ENCODE peak calls at places on chromosomes 5 and 9, in ten cellular contexts. G is AG08396, O is iPS DF 6.9, I is ecto neural progenitor cell, N is anterior cingulate cortex, E is IMR-90, H is RWPE2, F is left colon, V is ACHN, C is Caco-2. Z is an unnamed sample.

GRCh38 chr9:123925820-123926219 is 4.1 kb downstream of the DENND1A start:
- DNase-seq in G (no peak), O (no peak), I (no peak), N (no peak), E (peak), H (no peak), F (no peak), V (no peak), C (no peak), Z (no peak)

GRCh38 chr5:14965815-14966214 is 94.2 kb upstream of the ANKH start:
- DNase-seq in G (no peak), O (no peak), I (no peak), N (no peak), E (no peak), H (no peak), F (no peak), V (no peak), C (no peak), Z (no peak)

GRCh38 chr5:111820072-111820471 is 63.1 kb upstream of the NREP start:
- DNase-seq in G (no peak), O (no peak), I (no peak), N (no peak), E (no peak), H (no peak), F (no peak), V (no peak), C (no peak), Z (no peak)

GRCh38 chr9:83934569-83935275 is 13.5 kb upstream of the KIF27 start:
- DNase-seq in G (no peak), O (no peak), I (no peak), N (no peak), E (peak), H (no peak), F (no peak), V (no peak), C (no peak), Z (no peak)

GRCh38 chr5:166786889-166787288 is 1504.6 kb upstream of the WWC1 start:
- DNase-seq in G (no peak), O (no peak), I (no peak), N (no peak), E (no peak), H (no peak), F (no peak), V (no peak), C (no peak), Z (no peak)

GRCh38 chr5:149645725-149646124 is 64.4 kb downstream of the ARHGEF37 start:
- DNase-seq in G (no peak), O (no peak), I (no peak), N (no peak), E (no peak), H (no peak), F (no peak), V (no peak), C (no peak), Z (no peak)

GRCh38 chr9:123422593-123422992 is 66.6 kb downstream of the CRB2 start:
- DNase-seq in G (no peak), O (no peak), I (no peak), N (no peak), E (no peak), H (no peak), F (no peak), V (no peak), C (peak), Z (no peak)

GRCh38 chr5:143734381-143734780 is 77.6 kb upstream of the HMHB1 start:
- DNase-seq in G (no peak), O (no peak), I (no peak), N (no peak), E (no peak), H (no peak), F (no peak), V (no peak), C (no peak), Z (no peak)

GRCh38 chr5:123089572-123089970 is 530 bp downstream of the PRDM6 start:
- DNase-seq in G (peak), O (no peak), I (peak), N (no peak), E (peak), H (no peak), F (no peak), V (peak), C (no peak), Z (no peak)

GRCh38 chr9:137030528-137030927 is 1.4 kb downstream of the FUT7 start:
- DNase-seq in G (no peak), O (no peak), I (no peak), N (no peak), E (no peak), H (no peak), F (no peak), V (no peak), C (no peak), Z (peak)

GRCh38 chr9:35726876-35727438 is 5.0 kb downstream of the TLN1 start:
- DNase-seq in G (peak), O (no peak), I (no peak), N (no peak), E (peak), H (no peak), F (peak), V (peak), C (no peak), Z (no peak)

GRCh38 chr5:174431504-174431903 is 292.9 kb upstream of the MSX2 start:
- DNase-seq in G (no peak), O (no peak), I (no peak), N (no peak), E (no peak), H (no peak), F (no peak), V (no peak), C (no peak), Z (no peak)